ENCODE peak calls at places on chromosomes 13 and 19, in six cellular contexts. I is activated naive CD4-positive, alpha-beta T cell treated with anti-CD3 and anti-CD28 coated beads for 36 hours; B is stimulated activated naive B cell treated with anti-CD40 and anti-IgM and Interleukin-4, amounts not matched to agents 10 μg/mL and 1 μg/mL and 100 μg/mL, for 72 hours; S is NCI-H748 treated with DMSO at 0.1 percent for 48 hours; P is COLO829; H is skeletal muscle cell. N is an unnamed sample.

GRCh38 chr19:45340232-45340898 is at the start of gene KLC3:
- DNase-seq in I (peak), B (no peak), S (peak), P (no peak), H (no peak), N (no peak)

GRCh38 chr19:45682117-45682516 is 9.6 kb downstream of the SNRPD2 start:
- DNase-seq in I (no peak), B (no peak), S (no peak), P (no peak), H (no peak), N (no peak)

GRCh38 chr19:12314553-12314952 is 18.9 kb downstream of the ZNF563 start:
- DNase-seq in I (no peak), B (no peak), S (no peak), P (no peak), H (no peak), N (no peak)

GRCh38 chr19:39795001-39795400 is 16.3 kb downstream of the LEUTX start:
- DNase-seq in I (peak), B (peak), S (no peak), P (no peak), H (no peak), N (peak)

GRCh38 chr13:92806215-92806614 is 420.4 kb upstream of the GPC6 start:
- DNase-seq in I (no peak), B (no peak), S (no peak), P (peak), H (no peak), N (peak)

GRCh38 chr13:107373551-107373950 is 805.6 kb upstream of the ARGLU1 start:
- DNase-seq in I (no peak), B (no peak), S (peak), P (peak), H (peak), N (no peak)

GRCh38 chr19:19077103-19077502 is 13.3 kb downstream of the SLC25A42 start:
- DNase-seq in I (no peak), B (no peak), S (peak), P (no peak), H (no peak), N (no peak)

GRCh38 chr13:66210677-66211076 is 1019.5 kb downstream of the PCDH9 start:
- DNase-seq in I (no peak), B (no peak), S (no peak), P (peak), H (peak), N (no peak)

GRCh38 chr13:76314495-76314894 is 571.7 kb downstream of the KCTD12 start:
- DNase-seq in I (no peak), B (no peak), S (no peak), P (no peak), H (no peak), N (no peak)

GRCh38 chr13:50576156-50576555 is 267.3 kb downstream of the DLEU7 start:
- DNase-seq in I (no peak), B (no peak), S (peak), P (no peak), H (no peak), N (no peak)

GRCh38 chr19:17680235-17680722 is 7.9 kb downstream of the UNC13A start:
- DNase-seq in I (peak), B (peak), S (no peak), P (peak), H (peak), N (peak)

GRCh38 chr13:44873486-44873885 is 115.8 kb downstream of the NUFIP1 start:
- DNase-seq in I (no peak), B (no peak), S (no peak), P (no peak), H (no peak), N (no peak)

GRCh38 chr13:106110241-106110855 is 425.1 kb downstream of the EFNB2 start:
- DNase-seq in I (no peak), B (no peak), S (no peak), P (no peak), H (no peak), N (no peak)

GRCh38 chr19:13401388-13401787 is 104.9 kb downstream of the CACNA1A start:
- DNase-seq in I (peak), B (no peak), S (no peak), P (peak), H (no peak), N (peak)

GRCh38 chr19:39444598-39445257 is 654 bp upstream of the SUPT5H start:
- DNase-seq in I (no peak), B (no peak), S (no peak), P (no peak), H (no peak), N (peak)

GRCh38 chr13:93355094-93355493 is 128.5 kb downstream of the GPC6 start:
- DNase-seq in I (no peak), B (no peak), S (no peak), P (no peak), H (no peak), N (no peak)

GRCh38 chr13:110961959-110962358 is 47.1 kb upstream of the ANKRD10 start:
- DNase-seq in I (no peak), B (no peak), S (no peak), P (no peak), H (no peak), N (no peak)

GRCh38 chr13:41785402-41786142 is 175.3 kb downstream of the VWA8 start:
- DNase-seq in I (no peak), B (no peak), S (no peak), P (no peak), H (no peak), N (no peak)

GRCh38 chr13:41085961-41086360 is 24.7 kb downstream of the WBP4 start:
- DNase-seq in I (no peak), B (no peak), S (no peak), P (no peak), H (no peak), N (no peak)

GRCh38 chr19:12521996-12522395 is 29.3 kb downstream of the ZNF564 start:
- DNase-seq in I (peak), B (no peak), S (peak), P (no peak), H (no peak), N (peak)

GRCh38 chr13:55937180-55937579 is 1203.5 kb upstream of the PRR20A start:
- DNase-seq in I (no peak), B (no peak), S (no peak), P (no peak), H (no peak), N (no peak)

GRCh38 chr13:47611664-47612288 is 389.3 kb downstream of the SUCLA2 start:
- DNase-seq in I (no peak), B (no peak), S (no peak), P (no peak), H (peak), N (no peak)

GRCh38 chr13:22103046-22103445 is 432.2 kb downstream of the FGF9 start:
- DNase-seq in I (no peak), B (no peak), S (no peak), P (no peak), H (no peak), N (no peak)

GRCh38 chr19:6272913-6273600 is 6.7 kb downstream of the MLLT1 start:
- DNase-seq in I (no peak), B (no peak), S (no peak), P (no peak), H (no peak), N (no peak)

GRCh38 chr19:12801466-12802266 is at the start of the genes PRDX2 and THSD8:
- DNase-seq in I (peak), B (peak), S (peak), P (no peak), H (no peak), N (peak)

GRCh38 chr13:46595136-46595917 is 42.4 kb downstream of the LRCH1 start:
- DNase-seq in I (no peak), B (no peak), S (no peak), P (no peak), H (no peak), N (peak)

GRCh38 chr19:20247016-20247683 is 80.1 kb downstream of the ZNF486 start:
- DNase-seq in I (peak), B (peak), S (peak), P (no peak), H (no peak), N (no peak)

GRCh38 chr19:17001603-17002183 is 24.9 kb downstream of the CPAMD8 start:
- DNase-seq in I (peak), B (peak), S (no peak), P (no peak), H (no peak), N (no peak)